ENCODE peak calls at places on chromosomes 1 and 21, in four cellular contexts. One of them, this sample, is unnamed.

GRCh38 chr1:87603636-87604035 is 275.0 kb downstream of the LMO4 start:
- DNase-seq in transverse colon: no peak
- DNase-seq in lower lobe of right lung: no peak
- DNase-seq in heart right ventricle: no peak
- DNase-seq in this sample: no peak

GRCh38 chr1:7478797-7479499 is 292.1 kb upstream of the VAMP3 start:
- DNase-seq in transverse colon: peak; percentile 71
- DNase-seq in lower lobe of right lung: peak; percentile 89
- DNase-seq in heart right ventricle: peak; percentile 86
- DNase-seq in this sample: peak; percentile 94

GRCh38 chr1:117137281-117137680 is 15.7 kb upstream of the TRIM45 start:
- DNase-seq in transverse colon: no peak
- DNase-seq in lower lobe of right lung: no peak
- DNase-seq in heart right ventricle: no peak
- DNase-seq in this sample: no peak

GRCh38 chr1:111176678-111177077 is 23.8 kb downstream of the DENND2D start:
- DNase-seq in transverse colon: no peak
- DNase-seq in lower lobe of right lung: no peak
- DNase-seq in heart right ventricle: no peak
- DNase-seq in this sample: no peak

GRCh38 chr21:27421654-27422053 is 454.8 kb upstream of the ADAMTS5 start:
- DNase-seq in transverse colon: no peak
- DNase-seq in lower lobe of right lung: no peak
- DNase-seq in heart right ventricle: no peak
- DNase-seq in this sample: no peak

GRCh38 chr1:240033406-240033805 is 58.3 kb upstream of the FMN2 start:
- DNase-seq in transverse colon: no peak
- DNase-seq in lower lobe of right lung: no peak
- DNase-seq in heart right ventricle: no peak
- DNase-seq in this sample: no peak

GRCh38 chr1:65681101-65681500 is 111.6 kb upstream of the PDE4B start:
- DNase-seq in transverse colon: no peak
- DNase-seq in lower lobe of right lung: no peak
- DNase-seq in heart right ventricle: no peak
- DNase-seq in this sample: no peak

GRCh38 chr1:240999826-241000225 is 357.2 kb downstream of the RGS7 start:
- DNase-seq in transverse colon: no peak
- DNase-seq in lower lobe of right lung: no peak
- DNase-seq in heart right ventricle: no peak
- DNase-seq in this sample: no peak

GRCh38 chr1:65558215-65558614 is 137.7 kb downstream of the LEPR start:
- DNase-seq in transverse colon: no peak
- DNase-seq in lower lobe of right lung: no peak
- DNase-seq in heart right ventricle: no peak
- DNase-seq in this sample: no peak

GRCh38 chr1:202034683-202035462 is 24.5 kb downstream of the ELF3 start:
- DNase-seq in transverse colon: peak; percentile 93
- DNase-seq in lower lobe of right lung: peak; percentile 95
- DNase-seq in heart right ventricle: peak; percentile 57
- DNase-seq in this sample: peak; percentile 80

GRCh38 chr1:111448482-111448917 is 556 bp downstream of the WDR77 start:
- DNase-seq in transverse colon: no peak
- DNase-seq in lower lobe of right lung: no peak
- DNase-seq in heart right ventricle: no peak
- DNase-seq in this sample: no peak

GRCh38 chr1:95072532-95073419 is at the start of gene ALG14:
- DNase-seq in transverse colon: peak; percentile 95
- DNase-seq in lower lobe of right lung: peak; percentile 95
- DNase-seq in heart right ventricle: peak; percentile 96
- DNase-seq in this sample: peak; percentile 97

GRCh38 chr1:224106568-224107281 is 7.2 kb upstream of the FBXO28 start:
- DNase-seq in transverse colon: peak; percentile 41
- DNase-seq in lower lobe of right lung: no peak
- DNase-seq in heart right ventricle: no peak
- DNase-seq in this sample: no peak

GRCh38 chr1:20210736-20211405 is 24.6 kb upstream of the PLA2G2C start:
- DNase-seq in transverse colon: no peak
- DNase-seq in lower lobe of right lung: no peak
- DNase-seq in heart right ventricle: no peak
- DNase-seq in this sample: no peak

GRCh38 chr1:61187380-61188086 is 105.2 kb downstream of the NFIA start:
- DNase-seq in transverse colon: no peak
- DNase-seq in lower lobe of right lung: no peak
- DNase-seq in heart right ventricle: no peak
- DNase-seq in this sample: no peak

GRCh38 chr1:16082283-16083038 is 9.0 kb upstream of the FAM131C start:
- DNase-seq in transverse colon: peak; percentile 82
- DNase-seq in lower lobe of right lung: peak; percentile 76
- DNase-seq in heart right ventricle: peak; percentile 57
- DNase-seq in this sample: no peak

GRCh38 chr1:7516341-7516740 is 254.8 kb upstream of the VAMP3 start:
- DNase-seq in transverse colon: no peak
- DNase-seq in lower lobe of right lung: peak; percentile 26
- DNase-seq in heart right ventricle: peak; percentile 26
- DNase-seq in this sample: no peak

GRCh38 chr1:115301438-115302020 is 36.5 kb downstream of the NGF start:
- DNase-seq in transverse colon: no peak
- DNase-seq in lower lobe of right lung: no peak
- DNase-seq in heart right ventricle: no peak
- DNase-seq in this sample: no peak

GRCh38 chr1:221449801-221450470 is 292.0 kb downstream of the DUSP10 start:
- DNase-seq in transverse colon: no peak
- DNase-seq in lower lobe of right lung: no peak
- DNase-seq in heart right ventricle: no peak
- DNase-seq in this sample: no peak

GRCh38 chr1:225747566-225747965 is 30.1 kb upstream of the SRP9 start:
- DNase-seq in transverse colon: no peak
- DNase-seq in lower lobe of right lung: no peak
- DNase-seq in heart right ventricle: no peak
- DNase-seq in this sample: no peak

GRCh38 chr1:194367121-194367520 is 1180.7 kb upstream of the B3GALT2 start:
- DNase-seq in transverse colon: no peak
- DNase-seq in lower lobe of right lung: no peak
- DNase-seq in heart right ventricle: no peak
- DNase-seq in this sample: no peak

GRCh38 chr1:59730759-59731478 is 83.8 kb upstream of the HOOK1 start:
- DNase-seq in transverse colon: peak; percentile 78
- DNase-seq in lower lobe of right lung: no peak
- DNase-seq in heart right ventricle: peak; percentile 62
- DNase-seq in this sample: peak; percentile 93

GRCh38 chr21:42973309-42973990 is 912 bp upstream of the PKNOX1 start:
- DNase-seq in transverse colon: no peak
- DNase-seq in lower lobe of right lung: peak; percentile 55
- DNase-seq in heart right ventricle: no peak
- DNase-seq in this sample: peak; percentile 72

GRCh38 chr1:20555025-20555757 is 2.8 kb downstream of the FAM43B start:
- DNase-seq in transverse colon: no peak
- DNase-seq in lower lobe of right lung: no peak
- DNase-seq in heart right ventricle: peak; percentile 50
- DNase-seq in this sample: peak; percentile 67

GRCh38 chr1:24155011-24155782 is 12.3 kb upstream of the IL22RA1 start:
- DNase-seq in transverse colon: peak; percentile 57
- DNase-seq in lower lobe of right lung: no peak
- DNase-seq in heart right ventricle: no peak
- DNase-seq in this sample: no peak

GRCh38 chr1:183275322-183275721 is 89.3 kb downstream of the LAMC2 start:
- DNase-seq in transverse colon: no peak
- DNase-seq in lower lobe of right lung: no peak
- DNase-seq in heart right ventricle: no peak
- DNase-seq in this sample: no peak

GRCh38 chr1:183273300-183273699 is 87.2 kb downstream of the LAMC2 start:
- DNase-seq in transverse colon: no peak
- DNase-seq in lower lobe of right lung: no peak
- DNase-seq in heart right ventricle: no peak
- DNase-seq in this sample: no peak

GRCh38 chr1:183270541-183271141 is 84.6 kb downstream of the LAMC2 start:
- DNase-seq in transverse colon: no peak
- DNase-seq in lower lobe of right lung: no peak
- DNase-seq in heart right ventricle: no peak
- DNase-seq in this sample: no peak

GRCh38 chr1:183274836-183275235 is 88.8 kb downstream of the LAMC2 start:
- DNase-seq in transverse colon: no peak
- DNase-seq in lower lobe of right lung: no peak
- DNase-seq in heart right ventricle: no peak
- DNase-seq in this sample: no peak

DNA sequence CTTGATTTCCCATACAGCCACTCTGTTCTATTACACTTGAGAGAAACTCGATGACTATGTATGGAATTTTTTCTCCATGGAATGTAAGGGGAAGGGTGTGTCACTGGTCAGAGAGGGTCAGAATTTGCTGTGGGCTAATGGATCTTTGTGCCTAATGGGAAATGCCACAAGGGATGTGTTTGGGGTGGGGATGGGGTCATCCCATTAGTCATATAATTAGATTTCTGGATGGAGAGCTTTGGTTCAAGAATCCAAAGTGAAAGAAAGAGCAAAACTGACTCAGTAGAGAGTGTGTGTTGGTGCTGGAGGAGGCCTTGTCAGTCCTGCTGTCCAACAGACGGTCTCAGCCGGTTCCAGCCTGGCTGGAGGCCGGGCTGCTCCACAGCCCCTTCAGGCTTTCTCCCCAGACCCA is 86.3 kb downstream of the LAMC2 start:
- DNase-seq in transverse colon: no peak
- DNase-seq in lower lobe of right lung: no peak
- DNase-seq in heart right ventricle: no peak
- DNase-seq in this sample: no peak
- H3K4me3 ChIP-seq in transverse colon: no peak overlapping the region
- H3K4me3 ChIP-seq in lower lobe of right lung: no peak overlapping the region
- H3K4me3 ChIP-seq in heart right ventricle: no peak overlapping the region
- H3K4me3 ChIP-seq in this sample: no peak overlapping the region

DNA sequence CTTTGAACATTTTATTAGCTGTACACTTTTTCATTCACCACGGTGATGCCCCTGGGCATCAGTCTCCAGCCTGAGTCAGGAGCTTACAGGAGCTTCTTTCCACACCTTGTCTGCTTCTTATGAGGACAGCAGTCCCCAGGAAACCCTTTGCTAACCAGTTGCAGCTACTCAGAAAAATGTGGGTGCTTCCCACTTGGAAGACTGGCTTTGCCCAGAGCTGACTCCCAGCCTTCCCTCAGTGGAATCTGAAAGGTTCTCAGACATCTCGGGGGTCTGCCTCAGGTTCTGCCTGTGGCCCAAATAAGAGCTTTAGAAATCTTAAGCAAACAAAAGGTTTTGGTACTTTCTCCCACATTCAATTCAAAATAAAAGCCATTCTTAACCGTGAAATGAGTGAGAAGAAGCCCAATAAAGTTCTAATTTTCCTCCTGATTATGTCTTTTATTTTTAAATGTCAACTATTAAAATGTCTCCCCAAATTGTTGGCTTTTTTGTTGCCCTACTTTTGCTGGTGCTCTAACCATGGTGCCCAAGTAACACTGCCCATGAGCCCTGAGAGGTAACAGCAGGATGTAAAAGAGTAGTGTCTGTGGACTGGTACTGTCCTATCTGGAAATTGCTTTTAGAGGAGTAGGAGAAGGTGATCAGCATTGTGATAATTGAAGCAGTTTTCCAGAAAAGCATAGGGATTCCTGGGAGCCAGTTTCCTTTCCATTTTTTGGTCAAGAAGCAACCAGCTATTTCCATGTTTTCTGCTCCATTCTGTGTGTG is 5.6 kb downstream of the C1orf53 start:
- DNase-seq in transverse colon: no peak
- DNase-seq in lower lobe of right lung: no peak
- DNase-seq in heart right ventricle: no peak
- DNase-seq in this sample: no peak
- H3K27me3 ChIP-seq in transverse colon: peaks cover 97% of the 10 kb centered on the region
- H3K27me3 ChIP-seq in lower lobe of right lung: peaks cover 75% of the 10 kb centered on the region
- H3K27me3 ChIP-seq in heart right ventricle: peaks cover 72% of the 10 kb centered on the region
- H3K27me3 ChIP-seq in this sample: peaks cover 50% of the 10 kb centered on the region

GRCh38 chr1:198056255-198056654 is 100.5 kb upstream of the NEK7 start:
- DNase-seq in transverse colon: no peak
- DNase-seq in lower lobe of right lung: no peak
- DNase-seq in heart right ventricle: no peak
- DNase-seq in this sample: no peak
- TF ChIP-seq CTCF in transverse colon: no peak
- TF ChIP-seq CTCF in lower lobe of right lung: no peak
- TF ChIP-seq CTCF in heart right ventricle: no peak
- TF ChIP-seq CTCF in this sample: no peak

GRCh38 chr1:46529031-46529630 is 22.3 kb downstream of the KNCN start:
- DNase-seq in transverse colon: no peak
- DNase-seq in lower lobe of right lung: no peak
- DNase-seq in heart right ventricle: no peak
- DNase-seq in this sample: no peak
- H3K4me3 ChIP-seq in transverse colon: no peak overlapping the region
- H3K4me3 ChIP-seq in lower lobe of right lung: no peak overlapping the region
- H3K4me3 ChIP-seq in heart right ventricle: no peak overlapping the region
- H3K4me3 ChIP-seq in this sample: no peak overlapping the region

GRCh38 chr1:41364444-41365319 is 3.4 kb downstream of the FOXO6 start:
- DNase-seq in transverse colon: no peak
- DNase-seq in lower lobe of right lung: no peak
- DNase-seq in heart right ventricle: no peak
- DNase-seq in this sample: no peak
- H3K27me3 ChIP-seq in transverse colon: peaks cover 37% of the 10 kb centered on the region
- H3K27me3 ChIP-seq in lower lobe of right lung: peaks cover 46% of the 10 kb centered on the region
- H3K27me3 ChIP-seq in heart right ventricle: peaks cover 8% of the 10 kb centered on the region
- H3K27me3 ChIP-seq in this sample: peaks cover 15% of the 10 kb centered on the region

GRCh38 chr21:14213164-14213563 is 2.4 kb upstream of the LIPI start:
- DNase-seq in transverse colon: no peak
- DNase-seq in lower lobe of right lung: no peak
- DNase-seq in heart right ventricle: no peak
- DNase-seq in this sample: no peak

GRCh38 chr21:14210738-14211137 is at the start of gene LIPI:
- DNase-seq in transverse colon: no peak
- DNase-seq in lower lobe of right lung: no peak
- DNase-seq in heart right ventricle: no peak
- DNase-seq in this sample: no peak

GRCh38 chr21:14215971-14216621 is at the start of gene RBM11:
- DNase-seq in transverse colon: peak; percentile 84
- DNase-seq in lower lobe of right lung: peak; percentile 86
- DNase-seq in heart right ventricle: peak; percentile 29
- DNase-seq in this sample: peak; percentile 79
- TF ChIP-seq CTCF in transverse colon: no peak
- TF ChIP-seq CTCF in lower lobe of right lung: no peak
- TF ChIP-seq CTCF in heart right ventricle: no peak
- TF ChIP-seq CTCF in this sample: no peak